ENCODE peak calls at places on chromosomes 6 and 20, in six cellular contexts. K, V, T, Y, D and M are unnamed samples.

GRCh38 chr20:34618676-34619075 is 58.2 kb downstream of the PIGU start:
- DNase-seq in Y (no peak), T (no peak), D (no peak), K (no peak), V (no peak), M (no peak)

GRCh38 chr20:63831696-63832686 is 927 bp upstream of the ZBTB46 start:
- DNase-seq in D (peak; percentile 21), T (no peak), K (peak; percentile 51), Y (peak; percentile 54), V (peak; percentile 78), M (no peak)

GRCh38 chr6:53322188-53323029 is 26.3 kb downstream of the ELOVL5 start:
- DNase-seq in D (no peak), Y (no peak), T (no peak), V (no peak), K (no peak), M (no peak)

GRCh38 chr6:63565058-63565726 is 7.1 kb upstream of the LOC128125822 start:
- DNase-seq in K (no peak), V (no peak), D (no peak), T (no peak), Y (peak; percentile 24), M (no peak)

GRCh38 chr6:50602191-50602810 is 111.0 kb upstream of the TFAP2D start:
- DNase-seq in K (no peak), V (peak; percentile 55), Y (peak; percentile 24), D (no peak), T (no peak), M (peak; percentile 12)

GRCh38 chr20:59740621-59741020 is 136.3 kb downstream of the PHACTR3 start:
- DNase-seq in K (no peak), Y (no peak), D (no peak), T (no peak), V (no peak), M (no peak)

GRCh38 chr20:5524886-5525285 is 208.1 kb upstream of the PROKR2 start:
- DNase-seq in Y (no peak), V (no peak), K (no peak), D (no peak), T (no peak), M (peak; percentile 36)

GRCh38 chr6:43481075-43481474 is 3.7 kb downstream of the TJAP1 start:
- DNase-seq in Y (no peak), K (no peak), D (peak; percentile 67), V (no peak), T (no peak), M (no peak)

GRCh38 chr6:105882833-105883232 is 203.3 kb upstream of the PRDM1 start:
- DNase-seq in V (no peak), Y (peak; percentile 44), T (no peak), D (peak; percentile 50), K (no peak), M (no peak)

GRCh38 chr20:36094497-36094896 is 60.0 kb upstream of the EPB41L1 start:
- DNase-seq in Y (no peak), V (no peak), D (no peak), T (no peak), K (no peak), M (no peak)

GRCh38 chr6:131979515-131980337 is 28.6 kb upstream of the CCN2 start:
- DNase-seq in T (peak; percentile 31), D (no peak), Y (no peak), V (no peak), K (no peak), M (no peak)

GRCh38 chr20:21719592-21720214 is 14.2 kb downstream of the PAX1 start:
- DNase-seq in Y (peak; percentile 41), V (peak; percentile 41), K (peak; percentile 51), D (peak; percentile 40), T (peak; percentile 22), M (peak; percentile 45)

GRCh38 chr6:170294813-170295518 is 4.1 kb upstream of the DLL1 start:
- DNase-seq in T (no peak), K (no peak), Y (no peak), V (no peak), D (no peak), M (no peak)

GRCh38 chr20:47713941-47714450 is 71.3 kb downstream of the SULF2 start:
- DNase-seq in T (no peak), Y (no peak), K (no peak), D (no peak), V (no peak), M (no peak)

GRCh38 chr6:154356690-154357089 is at the start of gene IPCEF1:
- DNase-seq in K (no peak), V (no peak), D (no peak), Y (no peak), T (no peak), M (no peak)

GRCh38 chr20:32488066-32488838 is 96.9 kb downstream of the NOL4L start:
- DNase-seq in K (no peak), T (no peak), D (no peak), Y (no peak), V (no peak), M (no peak)
- TF ChIP-seq CTCF in K (no peak), T (no peak), D (no peak), Y (no peak), V (no peak), M (no peak)

GRCh38 chr20:45592574-45593189 is 13.6 kb upstream of the WFDC8 start:
- DNase-seq in V (peak; percentile 19), Y (peak; percentile 63), T (peak; percentile 59), D (peak; percentile 70), K (no peak), M (peak; percentile 43)
- TF ChIP-seq CTCF in V (peak; percentile 99), Y (peak; percentile 91), T (peak; percentile 76), D (peak; percentile 86), K (peak; percentile 28), M (peak; percentile 84)

GRCh38 chr6:5899216-5900045 is 107.3 kb downstream of the NRN1 start:
- DNase-seq in V (no peak), D (no peak), K (no peak), Y (no peak), T (no peak), M (no peak)
- TF ChIP-seq CTCF in V (no peak), D (no peak), K (no peak), Y (no peak), T (no peak), M (no peak)

DNA sequence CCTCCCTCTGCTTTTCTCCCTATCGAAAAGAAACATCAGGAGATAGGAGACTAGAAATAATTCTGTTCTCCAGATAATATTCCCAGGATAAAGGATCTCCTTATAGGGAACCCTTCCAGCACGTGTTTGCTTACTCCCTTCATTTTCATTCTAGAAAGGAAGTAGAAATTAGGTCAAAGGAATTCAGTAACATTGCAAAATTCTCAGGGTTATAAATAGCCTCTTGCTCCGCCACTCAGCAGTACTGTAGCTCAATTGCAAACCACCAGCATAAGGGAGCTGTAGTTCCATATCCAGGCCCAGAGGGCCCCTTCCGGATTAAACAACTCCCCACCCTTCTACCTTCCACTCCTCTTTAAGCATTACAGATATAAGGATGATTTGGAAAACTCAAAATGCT is 6.2 kb downstream of the ELMO2 start:
- DNase-seq in T (peak; percentile 11), D (peak; percentile 43), K (no peak), V (no peak), Y (no peak), M (no peak)
- TF ChIP-seq CTCF in T (no peak), D (no peak), K (no peak), V (no peak), Y (no peak), M (no peak)

GRCh38 chr6:80520195-80520594 is 413.7 kb downstream of the BCKDHB start:
- DNase-seq in Y (no peak), K (no peak), V (no peak), T (no peak), D (no peak), M (no peak)

GRCh38 chr6:80522556-80522955 is 416.1 kb downstream of the BCKDHB start:
- DNase-seq in T (no peak), D (no peak), Y (no peak), V (no peak), K (no peak), M (no peak)

GRCh38 chr6:80523029-80523428 is 416.6 kb downstream of the BCKDHB start:
- DNase-seq in Y (no peak), K (no peak), V (no peak), D (no peak), T (no peak), M (no peak)

GRCh38 chr6:80527552-80528052 is 421.1 kb downstream of the BCKDHB start:
- DNase-seq in T (no peak), K (no peak), D (peak; percentile 91), Y (no peak), V (no peak), M (no peak)

DNA sequence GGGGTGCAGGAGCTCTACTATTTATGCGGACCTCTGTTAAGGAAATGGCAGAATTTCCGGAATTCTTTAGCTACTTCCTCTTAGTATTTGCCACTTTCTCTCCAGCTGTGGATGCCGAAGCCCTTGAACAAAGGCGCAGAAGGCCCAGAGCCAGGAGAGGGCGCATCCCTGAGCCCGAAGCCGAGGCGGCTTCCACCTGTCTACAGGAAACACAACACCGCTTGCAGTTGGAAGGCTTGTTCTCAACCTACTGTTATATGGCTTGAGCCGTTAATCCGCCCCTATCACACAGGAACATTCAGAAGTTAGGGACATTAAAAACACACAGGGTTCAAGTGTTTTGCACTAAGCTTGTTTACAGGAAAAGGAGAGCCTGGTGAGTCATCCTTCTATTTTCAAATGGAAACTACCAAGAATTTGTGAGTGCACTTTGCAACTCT is 417.1 kb downstream of the BCKDHB start:
- DNase-seq in D (no peak), T (no peak), Y (no peak), V (no peak), K (no peak), M (peak; percentile 16)
- TF ChIP-seq CTCF in D (no peak), T (no peak), Y (no peak), V (no peak), K (no peak), M (peak; percentile 2)